ENCODE peak calls at places on chromosomes 11 and 22, in ten cellular contexts. One of them, this sample, is unnamed.

GRCh38 chr11:111400595-111400994 is 21.5 kb upstream of the POU2AF1 start:
- DNase-seq in BJ: no peak
- DNase-seq in endothelial cell: no peak
- DNase-seq in EH: no peak
- DNase-seq in activated T-helper 1 cell treated with Interleukin-2 at 50 U/mL for 16 hours: no peak
- DNase-seq in HTR-8/SVneo: no peak
- DNase-seq in stomach: no peak
- DNase-seq in SW 1271: no peak
- DNase-seq in NCI-H1105 treated with DMSO at 0.1 percent for 48 hours: no peak
- DNase-seq in LoVo: no peak
- DNase-seq in this sample: no peak

GRCh38 chr11:1030556-1030955 is 6.0 kb downstream of the MUC6 start:
- DNase-seq in SW 1271: no peak
- DNase-seq in NCI-H1105 treated with DMSO at 0.1 percent for 48 hours: no peak
- DNase-seq in EH: no peak
- DNase-seq in LoVo: no peak
- DNase-seq in HTR-8/SVneo: no peak
- DNase-seq in stomach: no peak
- DNase-seq in activated T-helper 1 cell treated with Interleukin-2 at 50 U/mL for 16 hours: no peak
- DNase-seq in BJ: no peak
- DNase-seq in endothelial cell: no peak
- DNase-seq in this sample: no peak

GRCh38 chr11:11782532-11783110 is 59.2 kb upstream of the USP47 start:
- DNase-seq in stomach: peak
- DNase-seq in NCI-H1105 treated with DMSO at 0.1 percent for 48 hours: peak
- DNase-seq in activated T-helper 1 cell treated with Interleukin-2 at 50 U/mL for 16 hours: no peak
- DNase-seq in LoVo: no peak
- DNase-seq in HTR-8/SVneo: no peak
- DNase-seq in BJ: no peak
- DNase-seq in endothelial cell: no peak
- DNase-seq in SW 1271: no peak
- DNase-seq in EH: no peak
- DNase-seq in this sample: no peak

GRCh38 chr11:64022125-64022784 is 13.5 kb upstream of the FLRT1 start:
- DNase-seq in stomach: no peak
- DNase-seq in SW 1271: no peak
- DNase-seq in BJ: no peak
- DNase-seq in NCI-H1105 treated with DMSO at 0.1 percent for 48 hours: no peak
- DNase-seq in EH: no peak
- DNase-seq in LoVo: no peak
- DNase-seq in HTR-8/SVneo: no peak
- DNase-seq in endothelial cell: no peak
- DNase-seq in activated T-helper 1 cell treated with Interleukin-2 at 50 U/mL for 16 hours: no peak
- DNase-seq in this sample: no peak

GRCh38 chr22:24830205-24830979 is 24.4 kb downstream of the SGSM1 start:
- DNase-seq in HTR-8/SVneo: no peak
- DNase-seq in BJ: no peak
- DNase-seq in activated T-helper 1 cell treated with Interleukin-2 at 50 U/mL for 16 hours: no peak
- DNase-seq in endothelial cell: no peak
- DNase-seq in stomach: no peak
- DNase-seq in NCI-H1105 treated with DMSO at 0.1 percent for 48 hours: no peak
- DNase-seq in EH: no peak
- DNase-seq in LoVo: no peak
- DNase-seq in SW 1271: no peak
- DNase-seq in this sample: no peak

GRCh38 chr22:30806391-30806861 is 111.8 kb downstream of the OSBP2 start:
- DNase-seq in LoVo: peak
- DNase-seq in HTR-8/SVneo: peak
- DNase-seq in EH: peak
- DNase-seq in SW 1271: peak
- DNase-seq in NCI-H1105 treated with DMSO at 0.1 percent for 48 hours: no peak
- DNase-seq in endothelial cell: no peak
- DNase-seq in stomach: no peak
- DNase-seq in BJ: no peak
- DNase-seq in activated T-helper 1 cell treated with Interleukin-2 at 50 U/mL for 16 hours: no peak
- DNase-seq in this sample: no peak

GRCh38 chr11:34313099-34313517 is 44.7 kb downstream of the ABTB2 start:
- DNase-seq in EH: peak
- DNase-seq in LoVo: no peak
- DNase-seq in activated T-helper 1 cell treated with Interleukin-2 at 50 U/mL for 16 hours: no peak
- DNase-seq in stomach: no peak
- DNase-seq in NCI-H1105 treated with DMSO at 0.1 percent for 48 hours: no peak
- DNase-seq in HTR-8/SVneo: no peak
- DNase-seq in BJ: no peak
- DNase-seq in SW 1271: no peak
- DNase-seq in endothelial cell: no peak
- DNase-seq in this sample: no peak

GRCh38 chr11:73230276-73230875 is 12.3 kb downstream of the P2RY2 start:
- DNase-seq in BJ: no peak
- DNase-seq in SW 1271: no peak
- DNase-seq in HTR-8/SVneo: no peak
- DNase-seq in endothelial cell: no peak
- DNase-seq in stomach: no peak
- DNase-seq in activated T-helper 1 cell treated with Interleukin-2 at 50 U/mL for 16 hours: no peak
- DNase-seq in NCI-H1105 treated with DMSO at 0.1 percent for 48 hours: no peak
- DNase-seq in LoVo: no peak
- DNase-seq in EH: no peak
- DNase-seq in this sample: no peak

GRCh38 chr22:50544746-50545253 is 899 bp upstream of the KLHDC7B start:
- DNase-seq in BJ: no peak
- DNase-seq in activated T-helper 1 cell treated with Interleukin-2 at 50 U/mL for 16 hours: no peak
- DNase-seq in endothelial cell: no peak
- DNase-seq in NCI-H1105 treated with DMSO at 0.1 percent for 48 hours: no peak
- DNase-seq in LoVo: peak
- DNase-seq in SW 1271: no peak
- DNase-seq in stomach: peak
- DNase-seq in HTR-8/SVneo: no peak
- DNase-seq in EH: no peak
- DNase-seq in this sample: no peak

GRCh38 chr11:33664166-33664565 is 36.5 kb downstream of the C11orf91 start:
- DNase-seq in stomach: no peak
- DNase-seq in HTR-8/SVneo: no peak
- DNase-seq in BJ: no peak
- DNase-seq in LoVo: no peak
- DNase-seq in EH: no peak
- DNase-seq in activated T-helper 1 cell treated with Interleukin-2 at 50 U/mL for 16 hours: no peak
- DNase-seq in NCI-H1105 treated with DMSO at 0.1 percent for 48 hours: no peak
- DNase-seq in SW 1271: no peak
- DNase-seq in endothelial cell: no peak
- DNase-seq in this sample: no peak

GRCh38 chr22:46149998-46150549 is at the start of gene PPARA:
- DNase-seq in stomach: peak
- DNase-seq in EH: peak
- DNase-seq in LoVo: peak
- DNase-seq in endothelial cell: peak
- DNase-seq in activated T-helper 1 cell treated with Interleukin-2 at 50 U/mL for 16 hours: peak
- DNase-seq in BJ: no peak
- DNase-seq in SW 1271: no peak
- DNase-seq in NCI-H1105 treated with DMSO at 0.1 percent for 48 hours: peak
- DNase-seq in HTR-8/SVneo: peak
- DNase-seq in this sample: peak

GRCh38 chr11:125931681-125932080 is 14.2 kb upstream of the VSIG10L2 start:
- DNase-seq in HTR-8/SVneo: no peak
- DNase-seq in SW 1271: no peak
- DNase-seq in activated T-helper 1 cell treated with Interleukin-2 at 50 U/mL for 16 hours: no peak
- DNase-seq in NCI-H1105 treated with DMSO at 0.1 percent for 48 hours: no peak
- DNase-seq in endothelial cell: no peak
- DNase-seq in LoVo: no peak
- DNase-seq in EH: no peak
- DNase-seq in stomach: no peak
- DNase-seq in BJ: no peak
- DNase-seq in this sample: no peak

GRCh38 chr11:63687845-63688244 is 6.5 kb downstream of the RTN3 start:
- DNase-seq in endothelial cell: no peak
- DNase-seq in stomach: no peak
- DNase-seq in LoVo: no peak
- DNase-seq in activated T-helper 1 cell treated with Interleukin-2 at 50 U/mL for 16 hours: no peak
- DNase-seq in EH: no peak
- DNase-seq in NCI-H1105 treated with DMSO at 0.1 percent for 48 hours: no peak
- DNase-seq in SW 1271: no peak
- DNase-seq in HTR-8/SVneo: no peak
- DNase-seq in BJ: no peak
- DNase-seq in this sample: no peak

GRCh38 chr22:27633296-27633871 is 168.2 kb downstream of the MN1 start:
- DNase-seq in LoVo: no peak
- DNase-seq in SW 1271: no peak
- DNase-seq in stomach: no peak
- DNase-seq in endothelial cell: no peak
- DNase-seq in EH: no peak
- DNase-seq in HTR-8/SVneo: no peak
- DNase-seq in BJ: no peak
- DNase-seq in NCI-H1105 treated with DMSO at 0.1 percent for 48 hours: no peak
- DNase-seq in activated T-helper 1 cell treated with Interleukin-2 at 50 U/mL for 16 hours: no peak
- DNase-seq in this sample: no peak

GRCh38 chr22:49863936-49864335 is 10.3 kb downstream of the ZBED4 start:
- DNase-seq in activated T-helper 1 cell treated with Interleukin-2 at 50 U/mL for 16 hours: no peak
- DNase-seq in NCI-H1105 treated with DMSO at 0.1 percent for 48 hours: no peak
- DNase-seq in stomach: no peak
- DNase-seq in HTR-8/SVneo: no peak
- DNase-seq in LoVo: no peak
- DNase-seq in endothelial cell: no peak
- DNase-seq in BJ: no peak
- DNase-seq in SW 1271: no peak
- DNase-seq in EH: no peak
- DNase-seq in this sample: no peak

GRCh38 chr11:47507868-47508594 is 44.9 kb downstream of the CELF1 start:
- DNase-seq in EH: no peak
- DNase-seq in stomach: no peak
- DNase-seq in activated T-helper 1 cell treated with Interleukin-2 at 50 U/mL for 16 hours: no peak
- DNase-seq in HTR-8/SVneo: no peak
- DNase-seq in LoVo: no peak
- DNase-seq in endothelial cell: no peak
- DNase-seq in NCI-H1105 treated with DMSO at 0.1 percent for 48 hours: no peak
- DNase-seq in SW 1271: no peak
- DNase-seq in BJ: no peak
- DNase-seq in this sample: no peak

GRCh38 chr11:63919267-63920125 is 2.5 kb upstream of the RCOR2 start:
- DNase-seq in SW 1271: no peak
- DNase-seq in EH: peak
- DNase-seq in stomach: peak
- DNase-seq in BJ: no peak
- DNase-seq in NCI-H1105 treated with DMSO at 0.1 percent for 48 hours: no peak
- DNase-seq in LoVo: no peak
- DNase-seq in activated T-helper 1 cell treated with Interleukin-2 at 50 U/mL for 16 hours: no peak
- DNase-seq in HTR-8/SVneo: no peak
- DNase-seq in endothelial cell: no peak
- DNase-seq in this sample: no peak

GRCh38 chr11:119223856-119224255 is 17.7 kb downstream of the CBL start:
- DNase-seq in SW 1271: no peak
- DNase-seq in BJ: no peak
- DNase-seq in NCI-H1105 treated with DMSO at 0.1 percent for 48 hours: no peak
- DNase-seq in EH: peak
- DNase-seq in endothelial cell: no peak
- DNase-seq in activated T-helper 1 cell treated with Interleukin-2 at 50 U/mL for 16 hours: no peak
- DNase-seq in stomach: no peak
- DNase-seq in HTR-8/SVneo: no peak
- DNase-seq in LoVo: no peak
- DNase-seq in this sample: no peak

GRCh38 chr11:64577202-64577601 is 13.8 kb upstream of the SLC22A12 start:
- DNase-seq in HTR-8/SVneo: no peak
- DNase-seq in BJ: no peak
- DNase-seq in activated T-helper 1 cell treated with Interleukin-2 at 50 U/mL for 16 hours: no peak
- DNase-seq in endothelial cell: no peak
- DNase-seq in LoVo: no peak
- DNase-seq in SW 1271: no peak
- DNase-seq in EH: no peak
- DNase-seq in NCI-H1105 treated with DMSO at 0.1 percent for 48 hours: no peak
- DNase-seq in stomach: no peak
- DNase-seq in this sample: no peak

GRCh38 chr11:62054484-62055121 is 69.2 kb upstream of the INCENP start:
- DNase-seq in NCI-H1105 treated with DMSO at 0.1 percent for 48 hours: peak
- DNase-seq in EH: peak
- DNase-seq in endothelial cell: no peak
- DNase-seq in SW 1271: no peak
- DNase-seq in activated T-helper 1 cell treated with Interleukin-2 at 50 U/mL for 16 hours: no peak
- DNase-seq in HTR-8/SVneo: no peak
- DNase-seq in BJ: no peak
- DNase-seq in stomach: peak
- DNase-seq in LoVo: peak
- DNase-seq in this sample: no peak

GRCh38 chr11:69683764-69684333 is 8.7 kb upstream of the LTO1 start:
- DNase-seq in HTR-8/SVneo: no peak
- DNase-seq in SW 1271: no peak
- DNase-seq in LoVo: peak
- DNase-seq in activated T-helper 1 cell treated with Interleukin-2 at 50 U/mL for 16 hours: no peak
- DNase-seq in EH: peak
- DNase-seq in BJ: no peak
- DNase-seq in stomach: peak
- DNase-seq in endothelial cell: no peak
- DNase-seq in NCI-H1105 treated with DMSO at 0.1 percent for 48 hours: no peak
- DNase-seq in this sample: no peak

GRCh38 chr22:42811510-42811909 is 45.6 kb downstream of the ARFGAP3 start:
- DNase-seq in activated T-helper 1 cell treated with Interleukin-2 at 50 U/mL for 16 hours: no peak
- DNase-seq in EH: no peak
- DNase-seq in LoVo: no peak
- DNase-seq in endothelial cell: no peak
- DNase-seq in stomach: no peak
- DNase-seq in SW 1271: no peak
- DNase-seq in NCI-H1105 treated with DMSO at 0.1 percent for 48 hours: no peak
- DNase-seq in HTR-8/SVneo: no peak
- DNase-seq in BJ: no peak
- DNase-seq in this sample: no peak

GRCh38 chr22:44378380-44378779 is 65.6 kb upstream of the SHISAL1 start:
- DNase-seq in SW 1271: no peak
- DNase-seq in stomach: no peak
- DNase-seq in HTR-8/SVneo: no peak
- DNase-seq in activated T-helper 1 cell treated with Interleukin-2 at 50 U/mL for 16 hours: no peak
- DNase-seq in BJ: no peak
- DNase-seq in LoVo: no peak
- DNase-seq in EH: no peak
- DNase-seq in endothelial cell: no peak
- DNase-seq in NCI-H1105 treated with DMSO at 0.1 percent for 48 hours: no peak
- DNase-seq in this sample: no peak

GRCh38 chr11:65927904-65928397 is 8.7 kb downstream of the DRAP1 start:
- DNase-seq in SW 1271: no peak
- DNase-seq in endothelial cell: no peak
- DNase-seq in activated T-helper 1 cell treated with Interleukin-2 at 50 U/mL for 16 hours: peak
- DNase-seq in stomach: peak
- DNase-seq in EH: no peak
- DNase-seq in LoVo: no peak
- DNase-seq in BJ: no peak
- DNase-seq in HTR-8/SVneo: no peak
- DNase-seq in NCI-H1105 treated with DMSO at 0.1 percent for 48 hours: no peak
- DNase-seq in this sample: peak

GRCh38 chr11:62433553-62434301 is 14.9 kb downstream of the SCGB1A1 start:
- DNase-seq in HTR-8/SVneo: no peak
- DNase-seq in NCI-H1105 treated with DMSO at 0.1 percent for 48 hours: no peak
- DNase-seq in stomach: no peak
- DNase-seq in SW 1271: no peak
- DNase-seq in LoVo: no peak
- DNase-seq in activated T-helper 1 cell treated with Interleukin-2 at 50 U/mL for 16 hours: no peak
- DNase-seq in endothelial cell: no peak
- DNase-seq in EH: no peak
- DNase-seq in BJ: no peak
- DNase-seq in this sample: no peak

GRCh38 chr11:70712471-70712870 is 314.1 kb downstream of the CTTN start:
- DNase-seq in HTR-8/SVneo: no peak
- DNase-seq in LoVo: no peak
- DNase-seq in endothelial cell: no peak
- DNase-seq in activated T-helper 1 cell treated with Interleukin-2 at 50 U/mL for 16 hours: no peak
- DNase-seq in stomach: no peak
- DNase-seq in BJ: no peak
- DNase-seq in SW 1271: no peak
- DNase-seq in NCI-H1105 treated with DMSO at 0.1 percent for 48 hours: no peak
- DNase-seq in EH: no peak
- DNase-seq in this sample: no peak

GRCh38 chr11:134575504-134576230 is 163.6 kb upstream of the B3GAT1 start:
- DNase-seq in SW 1271: no peak
- DNase-seq in stomach: no peak
- DNase-seq in HTR-8/SVneo: no peak
- DNase-seq in endothelial cell: no peak
- DNase-seq in BJ: no peak
- DNase-seq in EH: no peak
- DNase-seq in activated T-helper 1 cell treated with Interleukin-2 at 50 U/mL for 16 hours: no peak
- DNase-seq in NCI-H1105 treated with DMSO at 0.1 percent for 48 hours: no peak
- DNase-seq in LoVo: no peak
- DNase-seq in this sample: no peak

GRCh38 chr11:8080674-8081590 is at the start of gene TUB:
- DNase-seq in SW 1271: no peak
- DNase-seq in HTR-8/SVneo: peak
- DNase-seq in stomach: peak
- DNase-seq in NCI-H1105 treated with DMSO at 0.1 percent for 48 hours: peak
- DNase-seq in EH: peak
- DNase-seq in endothelial cell: peak
- DNase-seq in LoVo: no peak
- DNase-seq in activated T-helper 1 cell treated with Interleukin-2 at 50 U/mL for 16 hours: no peak
- DNase-seq in BJ: no peak
- DNase-seq in this sample: no peak